ENCODE peak calls at places on chromosomes 4 and X, in ten cellular contexts. K is BJ; T is ascending aorta; F is AG10803; Q is stomach; M is CD4-positive, alpha-beta T cell; D is A549; R is cardiac muscle cell; O is neural crest cell; N is lower leg skin. I is an unnamed sample.
A peak's percentile ranks its signal among the peaks of the same experiment; 100 is the strongest.

GRCh38 chr4:3059090-3059428 is 15.3 kb downstream of the HTT-AS start:
- DNase-seq in N (no peak), F (no peak), K (no peak), D (no peak), R (no peak), Q (no peak), T (no peak), M (no peak), O (no peak), I (peak; percentile 72)

GRCh38 chr4:39664828-39665731 is 26.4 kb upstream of the SMIM14 start:
- DNase-seq in T (no peak), R (peak; percentile 21), K (no peak), M (no peak), N (no peak), F (peak; percentile 34), Q (no peak), D (no peak), O (no peak), I (no peak)

GRCh38 chr4:12615822-12616221 is 868.3 kb downstream of the RAB28 start:
- DNase-seq in T (no peak), D (no peak), Q (no peak), R (no peak), N (no peak), M (no peak), O (no peak), F (no peak), K (no peak), I (no peak)

GRCh38 chrX:65993332-65993731 is 46.5 kb downstream of the VSIG4 start:
- DNase-seq in O (no peak), K (no peak), F (no peak), M (no peak), R (no peak), N (no peak), D (no peak), Q (no peak), T (no peak), I (no peak)

GRCh38 chr4:42281324-42282020 is 115.8 kb upstream of the SHISA3 start:
- DNase-seq in O (no peak), Q (no peak), F (no peak), T (no peak), D (no peak), R (no peak), M (no peak), K (no peak), N (no peak), I (no peak)

GRCh38 chr4:159966741-159967140 is 863.9 kb downstream of the RAPGEF2 start:
- DNase-seq in Q (no peak), M (no peak), N (no peak), K (no peak), F (no peak), O (no peak), T (no peak), D (no peak), R (no peak), I (no peak)

GRCh38 chr4:152689615-152690501 is 10.1 kb upstream of the TMEM154 start:
- DNase-seq in O (no peak), M (no peak), N (no peak), Q (no peak), D (no peak), R (no peak), F (no peak), K (no peak), T (no peak), I (peak; percentile 46)

GRCh38 chr4:18689308-18689915 is 667.9 kb upstream of the LCORL start:
- DNase-seq in F (peak; percentile 60), D (peak; percentile 1), M (no peak), K (peak; percentile 12), T (no peak), Q (peak; percentile 55), R (peak; percentile 77), N (peak; percentile 41), O (peak; percentile 71), I (no peak)

GRCh38 chr4:142352682-142353081 is 493.4 kb downstream of the INPP4B start:
- DNase-seq in K (no peak), N (no peak), M (no peak), T (no peak), R (no peak), O (no peak), F (no peak), Q (no peak), D (no peak), I (no peak)

GRCh38 chrX:13377537-13377936 is 57.7 kb upstream of the ATXN3L start:
- DNase-seq in R (peak; percentile 93), K (peak; percentile 76), D (no peak), M (no peak), F (peak; percentile 97), O (no peak), Q (no peak), T (no peak), N (no peak), I (no peak)

GRCh38 chr4:110472583-110473329 is 3.2 kb upstream of the ENPEP start:
- DNase-seq in N (no peak), K (no peak), F (no peak), O (no peak), M (no peak), D (no peak), R (no peak), Q (no peak), T (no peak), I (no peak)

GRCh38 chr4:3135155-3136011 is 60.9 kb downstream of the HTT start:
- DNase-seq in N (no peak), O (no peak), D (no peak), M (no peak), T (no peak), R (peak; percentile 25), F (peak; percentile 36), K (no peak), Q (no peak), I (no peak)

GRCh38 chrX:18886344-18887161 is 97.4 kb downstream of the PHKA2 start:
- DNase-seq in K (no peak), D (peak; percentile 52), Q (peak; percentile 68), N (peak; percentile 79), F (peak; percentile 41), T (peak; percentile 91), O (peak; percentile 29), R (peak; percentile 68), M (peak; percentile 28), I (peak; percentile 74)

GRCh38 chrX:56228914-56229313 is 3.2 kb upstream of the KLF8 start:
- DNase-seq in T (no peak), D (no peak), F (no peak), M (no peak), N (no peak), K (no peak), R (no peak), O (no peak), Q (no peak), I (no peak)

GRCh38 chr4:6659897-6660296 is 19.4 kb downstream of the MRFAP1 start:
- DNase-seq in D (no peak), K (no peak), R (peak; percentile 14), Q (no peak), M (no peak), T (no peak), N (no peak), F (no peak), O (no peak), I (no peak)

GRCh38 chrX:149648932-149649331 is 17.3 kb upstream of the TMEM185A start:
- DNase-seq in D (no peak), N (no peak), T (no peak), K (no peak), Q (no peak), O (no peak), R (no peak), M (no peak), F (no peak), I (no peak)

DNA sequence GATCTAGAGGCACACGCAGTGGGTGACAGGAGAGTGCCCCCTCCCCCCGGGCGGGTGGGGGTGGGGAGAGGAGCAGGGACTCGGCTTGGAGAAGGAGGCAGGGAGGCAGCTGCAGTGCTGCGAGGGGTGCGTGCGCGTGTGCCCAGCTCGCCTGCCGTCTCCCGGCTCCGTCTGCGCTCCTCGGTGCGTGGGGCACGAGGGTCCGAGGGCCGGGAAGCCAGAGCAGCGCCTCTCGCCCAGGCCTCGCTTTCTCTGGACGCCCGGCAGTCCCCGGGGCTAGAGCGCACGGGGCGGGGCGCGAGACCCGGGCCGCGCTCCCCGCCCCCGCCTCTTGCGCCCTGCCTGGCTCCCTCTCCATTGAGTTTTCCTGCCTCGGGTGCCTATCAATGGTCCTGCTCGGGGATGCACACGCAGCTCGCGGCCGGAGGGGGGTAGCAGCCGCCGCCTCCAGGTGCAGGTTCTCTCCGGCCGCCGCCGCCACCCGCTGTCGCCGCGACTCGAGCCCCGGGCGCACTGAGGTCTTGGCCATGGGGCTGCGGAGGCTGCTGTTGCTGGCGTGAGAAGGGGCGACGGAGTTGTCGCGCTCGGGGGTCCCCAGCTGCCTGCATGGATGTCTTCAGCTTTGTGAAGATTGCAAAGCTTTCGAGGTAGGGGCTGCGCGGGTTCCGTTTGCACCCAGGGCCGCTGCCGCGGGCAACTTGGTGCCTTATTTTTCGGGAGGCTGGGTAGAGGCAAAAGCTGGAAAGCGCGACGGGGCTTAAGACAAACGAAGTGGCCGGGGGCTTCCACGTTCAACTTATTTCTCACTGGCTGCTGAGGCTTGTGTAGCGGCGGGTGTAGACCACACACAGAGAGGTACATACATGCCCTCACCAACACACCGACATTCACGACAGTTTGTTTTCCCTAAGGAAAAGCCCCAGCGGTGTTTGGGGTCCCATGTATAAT is at the start of gene FRMPD4:
- DNase-seq in T (no peak), D (no peak), N (no peak), K (no peak), O (peak; percentile 9), M (no peak), Q (no peak), F (peak; percentile 39), R (peak; percentile 57), I (no peak)
- TF ChIP-seq CTCF in T (no peak), D (no peak), N (no peak), K (peak; percentile 10), O (peak; percentile 25), M (no peak), Q (no peak), F (peak; percentile 22), R (peak; percentile 37), I (no peak)

GRCh38 chr4:89482248-89482647 is 174.6 kb upstream of the GPRIN3 start:
- DNase-seq in D (peak; percentile 33), M (no peak), T (no peak), K (no peak), Q (no peak), F (peak; percentile 22), O (no peak), R (peak; percentile 54), N (no peak), I (no peak)
- TF ChIP-seq CTCF in D (peak; percentile 35), M (no peak), T (no peak), K (no peak), Q (no peak), F (no peak), O (peak; percentile 53), R (peak; percentile 25), N (no peak), I (no peak)

GRCh38 chrX:86322913-86323312 is 174.7 kb downstream of the DACH2 start:
- DNase-seq in O (no peak), F (no peak), Q (no peak), R (no peak), D (no peak), M (no peak), N (no peak), T (no peak), K (no peak), I (no peak)
- TF ChIP-seq CTCF in O (no peak), F (no peak), Q (no peak), R (no peak), D (no peak), M (no peak), N (no peak), T (no peak), K (no peak), I (no peak)

DNA sequence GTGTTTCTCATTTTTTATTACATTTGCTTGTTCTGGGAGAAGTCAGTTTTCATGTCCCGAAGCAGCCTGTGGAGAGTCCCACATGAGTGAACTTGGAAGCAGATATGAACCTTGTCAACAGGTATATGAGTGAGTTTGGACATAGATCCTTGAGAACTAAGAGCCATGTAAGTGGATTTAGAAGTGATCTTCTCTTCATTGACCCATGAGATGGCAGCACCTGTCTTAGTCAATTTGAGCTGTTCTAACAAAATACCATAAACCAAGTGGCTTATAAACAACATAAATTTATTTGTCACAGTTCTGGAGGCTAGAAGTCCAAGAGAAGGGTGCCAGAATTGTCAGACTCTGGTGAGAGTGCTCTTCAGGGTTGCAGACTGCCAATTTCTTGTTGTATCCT is 1043.8 kb downstream of the ADGRL3 start:
- DNase-seq in T (no peak), O (no peak), R (no peak), D (no peak), N (no peak), K (no peak), M (no peak), Q (no peak), F (no peak), I (no peak)
- TF ChIP-seq CTCF in T (no peak), O (no peak), R (no peak), D (no peak), N (no peak), K (no peak), M (no peak), Q (no peak), F (no peak), I (no peak)